ENCODE peak calls at places on chromosomes 1 and 21, in seven cellular contexts. One of them, this sample, is unnamed.

GRCh38 chr1:161905269-161905884 is 118.3 kb downstream of the OLFML2B start:
- DNase-seq in nephron progenitor cell: no peak
- DNase-seq in esophagus muscularis mucosa: no peak
- DNase-seq in stimulated activated CD4-positive, alpha-beta T cell treated with anti-CD3 and anti-CD28 coated beads, Interleukin-4, amount 100 ng/mL, for 1 hour: peak; percentile 11
- DNase-seq in fibroblast of the aortic adventitia: peak; percentile 26
- DNase-seq in mucosa of gallbladder: no peak
- DNase-seq in Ammon's horn: no peak
- DNase-seq in this sample: no peak

GRCh38 chr21:15063081-15063820 is 1.5 kb downstream of the NRIP1 start:
- DNase-seq in stimulated activated CD4-positive, alpha-beta T cell treated with anti-CD3 and anti-CD28 coated beads, Interleukin-4, amount 100 ng/mL, for 1 hour: peak; percentile 47
- DNase-seq in esophagus muscularis mucosa: no peak
- DNase-seq in mucosa of gallbladder: peak; percentile 24
- DNase-seq in Ammon's horn: no peak
- DNase-seq in fibroblast of the aortic adventitia: peak; percentile 36
- DNase-seq in nephron progenitor cell: no peak
- DNase-seq in this sample: peak; percentile 49

GRCh38 chr1:30847358-30847972 is 61.1 kb downstream of the SDC3 start:
- DNase-seq in mucosa of gallbladder: peak; percentile 84
- DNase-seq in Ammon's horn: peak; percentile 92
- DNase-seq in esophagus muscularis mucosa: no peak
- DNase-seq in fibroblast of the aortic adventitia: no peak
- DNase-seq in stimulated activated CD4-positive, alpha-beta T cell treated with anti-CD3 and anti-CD28 coated beads, Interleukin-4, amount 100 ng/mL, for 1 hour: no peak
- DNase-seq in nephron progenitor cell: peak; percentile 60
- DNase-seq in this sample: no peak

GRCh38 chr1:8711161-8711560 is 106.3 kb downstream of the RERE start:
- DNase-seq in stimulated activated CD4-positive, alpha-beta T cell treated with anti-CD3 and anti-CD28 coated beads, Interleukin-4, amount 100 ng/mL, for 1 hour: no peak
- DNase-seq in Ammon's horn: no peak
- DNase-seq in mucosa of gallbladder: no peak
- DNase-seq in nephron progenitor cell: no peak
- DNase-seq in esophagus muscularis mucosa: no peak
- DNase-seq in fibroblast of the aortic adventitia: peak; percentile 27
- DNase-seq in this sample: no peak

GRCh38 chr1:100734716-100735115 is 15.2 kb downstream of the VCAM1 start:
- DNase-seq in nephron progenitor cell: no peak
- DNase-seq in stimulated activated CD4-positive, alpha-beta T cell treated with anti-CD3 and anti-CD28 coated beads, Interleukin-4, amount 100 ng/mL, for 1 hour: no peak
- DNase-seq in esophagus muscularis mucosa: no peak
- DNase-seq in fibroblast of the aortic adventitia: peak; percentile 96
- DNase-seq in Ammon's horn: no peak
- DNase-seq in mucosa of gallbladder: no peak
- DNase-seq in this sample: no peak

GRCh38 chr1:2474933-2475371 is 1.1 kb upstream of the PLCH2 start:
- DNase-seq in esophagus muscularis mucosa: no peak
- DNase-seq in stimulated activated CD4-positive, alpha-beta T cell treated with anti-CD3 and anti-CD28 coated beads, Interleukin-4, amount 100 ng/mL, for 1 hour: no peak
- DNase-seq in Ammon's horn: no peak
- DNase-seq in fibroblast of the aortic adventitia: peak; percentile 1
- DNase-seq in nephron progenitor cell: no peak
- DNase-seq in mucosa of gallbladder: no peak
- DNase-seq in this sample: no peak

GRCh38 chr1:92536593-92537332 is 50.0 kb upstream of the GFI1 start:
- DNase-seq in Ammon's horn: no peak
- DNase-seq in fibroblast of the aortic adventitia: peak; percentile 54
- DNase-seq in nephron progenitor cell: no peak
- DNase-seq in mucosa of gallbladder: no peak
- DNase-seq in esophagus muscularis mucosa: no peak
- DNase-seq in stimulated activated CD4-positive, alpha-beta T cell treated with anti-CD3 and anti-CD28 coated beads, Interleukin-4, amount 100 ng/mL, for 1 hour: no peak
- DNase-seq in this sample: no peak

GRCh38 chr1:107135466-107135865 is 5.4 kb upstream of the NTNG1 start:
- DNase-seq in stimulated activated CD4-positive, alpha-beta T cell treated with anti-CD3 and anti-CD28 coated beads, Interleukin-4, amount 100 ng/mL, for 1 hour: peak; percentile 6
- DNase-seq in nephron progenitor cell: peak; percentile 83
- DNase-seq in mucosa of gallbladder: no peak
- DNase-seq in esophagus muscularis mucosa: no peak
- DNase-seq in fibroblast of the aortic adventitia: peak; percentile 63
- DNase-seq in Ammon's horn: no peak
- DNase-seq in this sample: no peak

GRCh38 chr21:45283611-45284455 is 3.9 kb downstream of the POFUT2 start:
- DNase-seq in fibroblast of the aortic adventitia: no peak
- DNase-seq in Ammon's horn: no peak
- DNase-seq in stimulated activated CD4-positive, alpha-beta T cell treated with anti-CD3 and anti-CD28 coated beads, Interleukin-4, amount 100 ng/mL, for 1 hour: no peak
- DNase-seq in nephron progenitor cell: no peak
- DNase-seq in esophagus muscularis mucosa: no peak
- DNase-seq in mucosa of gallbladder: no peak
- DNase-seq in this sample: no peak

GRCh38 chr1:221509575-221510360 is 232.1 kb downstream of the DUSP10 start:
- DNase-seq in esophagus muscularis mucosa: no peak
- DNase-seq in fibroblast of the aortic adventitia: no peak
- DNase-seq in nephron progenitor cell: no peak
- DNase-seq in mucosa of gallbladder: no peak
- DNase-seq in stimulated activated CD4-positive, alpha-beta T cell treated with anti-CD3 and anti-CD28 coated beads, Interleukin-4, amount 100 ng/mL, for 1 hour: no peak
- DNase-seq in Ammon's horn: no peak
- DNase-seq in this sample: no peak

GRCh38 chr1:104932949-104933679 is 1183.4 kb downstream of the AMY1C start:
- DNase-seq in fibroblast of the aortic adventitia: no peak
- DNase-seq in esophagus muscularis mucosa: no peak
- DNase-seq in mucosa of gallbladder: no peak
- DNase-seq in nephron progenitor cell: no peak
- DNase-seq in stimulated activated CD4-positive, alpha-beta T cell treated with anti-CD3 and anti-CD28 coated beads, Interleukin-4, amount 100 ng/mL, for 1 hour: no peak
- DNase-seq in Ammon's horn: no peak
- DNase-seq in this sample: no peak

GRCh38 chr1:167491586-167492408 is 26.5 kb downstream of the CD247 start:
- DNase-seq in stimulated activated CD4-positive, alpha-beta T cell treated with anti-CD3 and anti-CD28 coated beads, Interleukin-4, amount 100 ng/mL, for 1 hour: peak; percentile 38
- DNase-seq in nephron progenitor cell: no peak
- DNase-seq in mucosa of gallbladder: no peak
- DNase-seq in esophagus muscularis mucosa: no peak
- DNase-seq in fibroblast of the aortic adventitia: no peak
- DNase-seq in Ammon's horn: no peak
- DNase-seq in this sample: peak; percentile 61

GRCh38 chr1:235417101-235417697 is 50.0 kb downstream of the TBCE start:
- DNase-seq in Ammon's horn: peak; percentile 78
- DNase-seq in nephron progenitor cell: peak; percentile 63
- DNase-seq in fibroblast of the aortic adventitia: peak; percentile 93
- DNase-seq in mucosa of gallbladder: peak; percentile 74
- DNase-seq in stimulated activated CD4-positive, alpha-beta T cell treated with anti-CD3 and anti-CD28 coated beads, Interleukin-4, amount 100 ng/mL, for 1 hour: peak; percentile 47
- DNase-seq in esophagus muscularis mucosa: no peak
- DNase-seq in this sample: peak; percentile 53

GRCh38 chr1:17010601-17011438 is 908 bp downstream of the ATP13A2 start:
- DNase-seq in esophagus muscularis mucosa: no peak
- DNase-seq in Ammon's horn: peak; percentile 27
- DNase-seq in mucosa of gallbladder: peak; percentile 35
- DNase-seq in stimulated activated CD4-positive, alpha-beta T cell treated with anti-CD3 and anti-CD28 coated beads, Interleukin-4, amount 100 ng/mL, for 1 hour: no peak
- DNase-seq in nephron progenitor cell: no peak
- DNase-seq in fibroblast of the aortic adventitia: peak; percentile 35
- DNase-seq in this sample: no peak

GRCh38 chr1:39525366-39526165 is 34.1 kb downstream of the BMP8A start:
- DNase-seq in esophagus muscularis mucosa: no peak
- DNase-seq in nephron progenitor cell: no peak
- DNase-seq in stimulated activated CD4-positive, alpha-beta T cell treated with anti-CD3 and anti-CD28 coated beads, Interleukin-4, amount 100 ng/mL, for 1 hour: no peak
- DNase-seq in Ammon's horn: no peak
- DNase-seq in fibroblast of the aortic adventitia: no peak
- DNase-seq in mucosa of gallbladder: no peak
- DNase-seq in this sample: no peak

GRCh38 chr1:205032512-205032911 is 10.5 kb upstream of the CNTN2 start:
- DNase-seq in fibroblast of the aortic adventitia: no peak
- DNase-seq in stimulated activated CD4-positive, alpha-beta T cell treated with anti-CD3 and anti-CD28 coated beads, Interleukin-4, amount 100 ng/mL, for 1 hour: no peak
- DNase-seq in esophagus muscularis mucosa: no peak
- DNase-seq in nephron progenitor cell: no peak
- DNase-seq in Ammon's horn: no peak
- DNase-seq in mucosa of gallbladder: no peak
- DNase-seq in this sample: no peak

GRCh38 chr1:61011514-61012263 is 70.7 kb upstream of the NFIA start:
- DNase-seq in mucosa of gallbladder: no peak
- DNase-seq in stimulated activated CD4-positive, alpha-beta T cell treated with anti-CD3 and anti-CD28 coated beads, Interleukin-4, amount 100 ng/mL, for 1 hour: no peak
- DNase-seq in Ammon's horn: no peak
- DNase-seq in fibroblast of the aortic adventitia: no peak
- DNase-seq in nephron progenitor cell: no peak
- DNase-seq in esophagus muscularis mucosa: no peak
- DNase-seq in this sample: no peak